ENCODE peak calls at places on chromosomes 2 and 18, in eight cellular contexts. O is neural progenitor cell; R is CD4-positive, alpha-beta T cell; N is small intestine; S is transverse colon; E is heart left ventricle; U is psoas muscle; I is AG04450. X is an unnamed sample.

GRCh38 chr18:10143601-10144000 is 229.8 kb downstream of the VAPA start:
- DNase-seq in O (no peak), R (no peak), N (no peak), S (no peak), E (no peak), U (no peak), I (no peak), X (no peak)

GRCh38 chr2:180734382-180734781 is 246.0 kb upstream of the UBE2E3 start:
- DNase-seq in O (peak; percentile 41), R (no peak), N (no peak), S (no peak), E (no peak), U (no peak), I (no peak), X (no peak)

GRCh38 chr18:35680139-35680551 is 98.6 kb downstream of the GALNT1 start:
- DNase-seq in O (no peak), R (no peak), N (no peak), S (no peak), E (no peak), U (no peak), I (no peak), X (no peak)

GRCh38 chr2:218833023-218833609 is 1.5 kb upstream of the PRKAG3 start:
- DNase-seq in O (no peak), R (no peak), N (no peak), S (no peak), E (no peak), U (no peak), I (no peak), X (peak; percentile 2)

GRCh38 chr2:120344991-120345975 is 653 bp upstream of the INHBB start:
- DNase-seq in O (peak; percentile 63), R (no peak), N (no peak), S (no peak), E (no peak), U (no peak), I (no peak), X (no peak)

GRCh38 chr2:27071990-27072830 is 756 bp upstream of the OST4 start:
- DNase-seq in O (peak; percentile 69), R (no peak), N (no peak), S (peak; percentile 75), E (peak; percentile 86), U (peak; percentile 44), I (peak; percentile 73), X (no peak)

GRCh38 chr2:23520256-23520655 is 135.3 kb downstream of the KLHL29 start:
- DNase-seq in O (no peak), R (no peak), N (no peak), S (no peak), E (no peak), U (peak; percentile 6), I (no peak), X (no peak)

GRCh38 chr2:177753682-177754475 is 318.7 kb downstream of the PDE11A start:
- DNase-seq in O (peak; percentile 43), R (no peak), N (peak; percentile 31), S (peak; percentile 43), E (peak; percentile 80), U (peak; percentile 67), I (peak; percentile 41), X (peak; percentile 62)

GRCh38 chr2:217415316-217415715 is 555.5 kb upstream of the TNP1 start:
- DNase-seq in O (no peak), R (no peak), N (no peak), S (no peak), E (no peak), U (no peak), I (no peak), X (no peak)

GRCh38 chr2:136281281-136282117 is 163.6 kb upstream of the CXCR4 start:
- DNase-seq in O (no peak), R (peak; percentile 24), N (no peak), S (no peak), E (no peak), U (no peak), I (no peak), X (no peak)

GRCh38 chr2:109063326-109063670 is 65.7 kb upstream of the SH3RF3 start:
- DNase-seq in O (no peak), R (no peak), N (peak; percentile 42), S (no peak), E (no peak), U (no peak), I (no peak), X (no peak)

GRCh38 chr2:32384529-32384928 is 27.7 kb downstream of the BIRC6 start:
- DNase-seq in O (no peak), R (no peak), N (no peak), S (no peak), E (no peak), U (no peak), I (no peak), X (no peak)

GRCh38 chr18:49971462-49971861 is 158.1 kb upstream of the ACAA2 start:
- DNase-seq in O (no peak), R (no peak), N (no peak), S (no peak), E (no peak), U (no peak), I (no peak), X (no peak)

GRCh38 chr18:49973592-49973991 is 160.3 kb upstream of the ACAA2 start:
- DNase-seq in O (no peak), R (no peak), N (no peak), S (no peak), E (no peak), U (no peak), I (no peak), X (no peak)

GRCh38 chr18:49970288-49970687 is 157.0 kb upstream of the ACAA2 start:
- DNase-seq in O (no peak), R (no peak), N (no peak), S (no peak), E (no peak), U (no peak), I (no peak), X (no peak)

GRCh38 chr18:49974079-49974478 is 160.7 kb upstream of the ACAA2 start:
- DNase-seq in O (no peak), R (no peak), N (no peak), S (no peak), E (no peak), U (no peak), I (no peak), X (no peak)

DNA sequence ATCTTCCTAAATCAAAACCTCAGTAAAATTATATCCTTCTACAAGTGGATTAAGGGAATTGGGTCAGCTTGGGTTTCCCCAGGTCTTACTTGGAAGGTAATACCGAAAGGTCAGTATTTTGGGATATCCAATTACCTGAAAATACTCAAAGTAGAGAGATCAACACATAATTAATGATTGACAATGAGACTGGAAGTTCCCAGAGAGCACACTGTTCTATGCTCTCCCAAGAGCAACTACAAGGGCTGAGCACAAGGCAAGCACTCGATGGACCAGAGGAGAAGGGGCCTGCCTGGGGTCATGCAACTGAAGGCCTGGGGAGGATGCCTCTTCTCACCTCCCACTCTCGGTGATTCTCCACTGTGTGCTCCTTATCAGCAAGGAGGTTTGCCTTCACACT is 159.2 kb upstream of the ACAA2 start:
- DNase-seq in O (no peak), R (no peak), N (no peak), S (no peak), E (no peak), U (no peak), I (no peak), X (no peak)
- H3K27ac ChIP-seq in O (no peak overlapping the region), R (no peak overlapping the region), N (no peak overlapping the region), S (no peak overlapping the region), E (no peak overlapping the region), U (no peak overlapping the region), I (no peak overlapping the region), X (no peak overlapping the region)

GRCh38 chr18:48922203-48922800 is 28.5 kb downstream of the SMAD7 start:
- DNase-seq in O (peak; percentile 1), R (no peak), N (no peak), S (no peak), E (no peak), U (no peak), I (no peak), X (no peak)
- H3K27ac ChIP-seq in O (no peak overlapping the region), R (no peak overlapping the region), N (no peak overlapping the region), S (peak overlapping the region; percentile 83), E (peak overlapping the region; percentile 61), U (peak overlapping the region; percentile 67), I (peak overlapping the region; percentile 84), X (peak overlapping the region; percentile 83)

GRCh38 chr18:79344208-79344581 is 51.5 kb upstream of the NFATC1 start:
- DNase-seq in O (no peak), R (no peak), N (no peak), S (no peak), E (no peak), U (no peak), I (no peak), X (no peak)

GRCh38 chr18:79345981-79346380 is 49.7 kb upstream of the NFATC1 start:
- DNase-seq in O (no peak), R (no peak), N (no peak), S (no peak), E (no peak), U (no peak), I (no peak), X (no peak)

GRCh38 chr18:79345366-79345765 is 50.4 kb upstream of the NFATC1 start:
- DNase-seq in O (no peak), R (no peak), N (no peak), S (no peak), E (no peak), U (no peak), I (no peak), X (no peak)

GRCh38 chr18:79348066-79348465 is 47.7 kb upstream of the NFATC1 start:
- DNase-seq in O (no peak), R (no peak), N (no peak), S (no peak), E (no peak), U (no peak), I (no peak), X (no peak)

DNA sequence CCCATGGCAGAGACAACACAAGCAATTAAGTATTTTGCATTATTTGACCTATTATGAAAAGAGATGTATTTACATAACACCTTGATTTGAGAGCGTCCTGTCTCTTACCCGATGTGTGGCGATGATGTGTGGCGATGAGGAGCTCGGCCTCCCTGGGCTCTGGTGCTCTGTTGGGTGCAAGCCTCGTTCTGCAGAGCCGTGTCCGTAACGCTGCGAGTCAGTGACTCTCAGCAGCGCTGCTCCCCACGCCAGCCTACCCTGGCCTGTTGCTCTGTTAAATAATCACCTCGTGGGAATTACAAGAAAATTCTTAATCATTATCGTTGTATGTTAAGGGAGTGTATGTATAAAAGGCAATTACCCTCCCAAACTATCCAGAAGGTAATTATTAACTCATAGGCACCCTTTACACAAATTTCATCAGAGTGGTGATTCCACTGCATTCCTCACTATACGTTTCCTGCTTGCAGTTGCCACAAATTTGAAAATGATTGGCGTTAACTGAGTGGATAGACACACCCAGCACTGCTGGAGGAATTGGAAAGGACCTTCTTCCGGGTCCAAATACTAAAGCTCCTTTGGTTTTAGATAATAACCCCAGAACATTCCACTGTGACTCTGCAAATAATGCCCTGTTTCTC is 52.0 kb upstream of the NFATC1 start:
- DNase-seq in O (no peak), R (no peak), N (peak; percentile 72), S (peak; percentile 17), E (no peak), U (no peak), I (no peak), X (no peak)
- H3K27ac ChIP-seq in O (no peak overlapping the region), R (no peak overlapping the region), N (no peak overlapping the region), S (no peak overlapping the region), E (no peak overlapping the region), U (no peak overlapping the region), I (no peak overlapping the region), X (no peak overlapping the region)

GRCh38 chr18:52130621-52131020 is 209.4 kb upstream of the DCC start:
- DNase-seq in O (no peak), R (no peak), N (no peak), S (no peak), E (no peak), U (no peak), I (no peak), X (no peak)
- H3K27ac ChIP-seq in O (no peak overlapping the region), R (no peak overlapping the region), N (no peak overlapping the region), S (no peak overlapping the region), E (no peak overlapping the region), U (no peak overlapping the region), I (no peak overlapping the region), X (no peak overlapping the region)

GRCh38 chr2:71711470-71711857 is 258.1 kb downstream of the DYSF start:
- DNase-seq in O (no peak), R (no peak), N (no peak), S (no peak), E (no peak), U (peak; percentile 52), I (no peak), X (no peak)
- H3K27ac ChIP-seq in O (no peak overlapping the region), R (no peak overlapping the region), N (no peak overlapping the region), S (no peak overlapping the region), E (no peak overlapping the region), U (no peak overlapping the region), I (no peak overlapping the region), X (no peak overlapping the region)